ENCODE peak calls at places on chromosomes 6 and 20, in seven cellular contexts. One of them, this sample, is unnamed.

GRCh38 chr6:81105998-81106397 is 646.5 kb downstream of the TENT5A start:
- DNase-seq in ovary: no peak
- DNase-seq in stomach: no peak
- DNase-seq in GM12891: no peak
- DNase-seq in transverse colon: no peak
- DNase-seq in HCT116: no peak
- DNase-seq in Peyer's patch: no peak
- DNase-seq in this sample: no peak

GRCh38 chr6:1395496-1395895 is 6.1 kb downstream of the FOXF2 start:
- DNase-seq in ovary: no peak
- DNase-seq in stomach: no peak
- DNase-seq in GM12891: no peak
- DNase-seq in transverse colon: no peak
- DNase-seq in HCT116: no peak
- DNase-seq in Peyer's patch: no peak
- DNase-seq in this sample: no peak

GRCh38 chr6:27133281-27134227 is 113.9 kb upstream of the PRSS16 start:
- DNase-seq in ovary: no peak
- DNase-seq in stomach: peak; percentile 72
- DNase-seq in GM12891: no peak
- DNase-seq in transverse colon: peak; percentile 85
- DNase-seq in HCT116: peak; percentile 69
- DNase-seq in Peyer's patch: peak; percentile 90
- DNase-seq in this sample: peak; percentile 90

GRCh38 chr6:43770417-43771209 is 602 bp downstream of the VEGFA start:
- DNase-seq in ovary: peak; percentile 63
- DNase-seq in stomach: peak; percentile 63
- DNase-seq in GM12891: peak; percentile 58
- DNase-seq in transverse colon: peak; percentile 66
- DNase-seq in HCT116: no peak
- DNase-seq in Peyer's patch: peak; percentile 74
- DNase-seq in this sample: peak; percentile 82

GRCh38 chr6:46302176-46302575 is 131.4 kb upstream of the ENPP5 start:
- DNase-seq in ovary: no peak
- DNase-seq in stomach: no peak
- DNase-seq in GM12891: no peak
- DNase-seq in transverse colon: no peak
- DNase-seq in HCT116: no peak
- DNase-seq in Peyer's patch: no peak
- DNase-seq in this sample: no peak

GRCh38 chr20:40657526-40657925 is 31.5 kb downstream of the MAFB start:
- DNase-seq in ovary: no peak
- DNase-seq in stomach: no peak
- DNase-seq in GM12891: no peak
- DNase-seq in transverse colon: no peak
- DNase-seq in HCT116: no peak
- DNase-seq in Peyer's patch: no peak
- DNase-seq in this sample: no peak

GRCh38 chr20:8209061-8209460 is 77.0 kb downstream of the PLCB1 start:
- DNase-seq in ovary: no peak
- DNase-seq in stomach: no peak
- DNase-seq in GM12891: no peak
- DNase-seq in transverse colon: no peak
- DNase-seq in HCT116: no peak
- DNase-seq in Peyer's patch: no peak
- DNase-seq in this sample: no peak

GRCh38 chr20:19935842-19936241 is 81.3 kb upstream of the NAA20 start:
- DNase-seq in ovary: no peak
- DNase-seq in stomach: peak; percentile 67
- DNase-seq in GM12891: no peak
- DNase-seq in transverse colon: peak; percentile 75
- DNase-seq in HCT116: no peak
- DNase-seq in Peyer's patch: no peak
- DNase-seq in this sample: no peak

GRCh38 chr6:139981810-139982550 is 607.5 kb upstream of the CITED2 start:
- DNase-seq in ovary: no peak
- DNase-seq in stomach: no peak
- DNase-seq in GM12891: no peak
- DNase-seq in transverse colon: peak; percentile 20
- DNase-seq in HCT116: peak; percentile 24
- DNase-seq in Peyer's patch: no peak
- DNase-seq in this sample: no peak

GRCh38 chr6:467671-468082 is 76.1 kb downstream of the IRF4 start:
- DNase-seq in ovary: no peak
- DNase-seq in stomach: no peak
- DNase-seq in GM12891: no peak
- DNase-seq in transverse colon: no peak
- DNase-seq in HCT116: no peak
- DNase-seq in Peyer's patch: no peak
- DNase-seq in this sample: no peak

GRCh38 chr20:51732454-51732791 is 35.8 kb downstream of the ATP9A start:
- DNase-seq in ovary: peak; percentile 54
- DNase-seq in stomach: no peak
- DNase-seq in GM12891: no peak
- DNase-seq in transverse colon: no peak
- DNase-seq in HCT116: no peak
- DNase-seq in Peyer's patch: no peak
- DNase-seq in this sample: no peak

GRCh38 chr6:48691420-48691819 is 580.4 kb upstream of the PTCHD4 start:
- DNase-seq in ovary: no peak
- DNase-seq in stomach: no peak
- DNase-seq in GM12891: no peak
- DNase-seq in transverse colon: no peak
- DNase-seq in HCT116: no peak
- DNase-seq in Peyer's patch: no peak
- DNase-seq in this sample: no peak

GRCh38 chr6:16483315-16483875 is 245.0 kb downstream of the GMPR start:
- DNase-seq in ovary: no peak
- DNase-seq in stomach: no peak
- DNase-seq in GM12891: no peak
- DNase-seq in transverse colon: no peak
- DNase-seq in HCT116: no peak
- DNase-seq in Peyer's patch: no peak
- DNase-seq in this sample: no peak

GRCh38 chr6:69835414-69836179 is 30.8 kb upstream of the COL19A1 start:
- DNase-seq in ovary: no peak
- DNase-seq in stomach: no peak
- DNase-seq in GM12891: no peak
- DNase-seq in transverse colon: no peak
- DNase-seq in HCT116: peak; percentile 56
- DNase-seq in Peyer's patch: peak; percentile 49
- DNase-seq in this sample: peak; percentile 52

GRCh38 chr6:104700371-104701185 is 159.1 kb downstream of the HACE1 start:
- DNase-seq in ovary: no peak
- DNase-seq in stomach: no peak
- DNase-seq in GM12891: no peak
- DNase-seq in transverse colon: no peak
- DNase-seq in HCT116: no peak
- DNase-seq in Peyer's patch: no peak
- DNase-seq in this sample: no peak

GRCh38 chr6:1589208-1589607 is 20.5 kb upstream of the FOXC1 start:
- DNase-seq in ovary: no peak
- DNase-seq in stomach: no peak
- DNase-seq in GM12891: no peak
- DNase-seq in transverse colon: peak; percentile 41
- DNase-seq in HCT116: no peak
- DNase-seq in Peyer's patch: peak; percentile 64
- DNase-seq in this sample: no peak

GRCh38 chr6:135195045-135195444 is 13.9 kb downstream of the MYB start:
- DNase-seq in ovary: no peak
- DNase-seq in stomach: no peak
- DNase-seq in GM12891: no peak
- DNase-seq in transverse colon: no peak
- DNase-seq in HCT116: no peak
- DNase-seq in Peyer's patch: no peak
- DNase-seq in this sample: no peak

GRCh38 chr6:135655055-135655454 is 157.5 kb upstream of the AHI1 start:
- DNase-seq in ovary: no peak
- DNase-seq in stomach: no peak
- DNase-seq in GM12891: no peak
- DNase-seq in transverse colon: no peak
- DNase-seq in HCT116: no peak
- DNase-seq in Peyer's patch: no peak
- DNase-seq in this sample: no peak

DNA sequence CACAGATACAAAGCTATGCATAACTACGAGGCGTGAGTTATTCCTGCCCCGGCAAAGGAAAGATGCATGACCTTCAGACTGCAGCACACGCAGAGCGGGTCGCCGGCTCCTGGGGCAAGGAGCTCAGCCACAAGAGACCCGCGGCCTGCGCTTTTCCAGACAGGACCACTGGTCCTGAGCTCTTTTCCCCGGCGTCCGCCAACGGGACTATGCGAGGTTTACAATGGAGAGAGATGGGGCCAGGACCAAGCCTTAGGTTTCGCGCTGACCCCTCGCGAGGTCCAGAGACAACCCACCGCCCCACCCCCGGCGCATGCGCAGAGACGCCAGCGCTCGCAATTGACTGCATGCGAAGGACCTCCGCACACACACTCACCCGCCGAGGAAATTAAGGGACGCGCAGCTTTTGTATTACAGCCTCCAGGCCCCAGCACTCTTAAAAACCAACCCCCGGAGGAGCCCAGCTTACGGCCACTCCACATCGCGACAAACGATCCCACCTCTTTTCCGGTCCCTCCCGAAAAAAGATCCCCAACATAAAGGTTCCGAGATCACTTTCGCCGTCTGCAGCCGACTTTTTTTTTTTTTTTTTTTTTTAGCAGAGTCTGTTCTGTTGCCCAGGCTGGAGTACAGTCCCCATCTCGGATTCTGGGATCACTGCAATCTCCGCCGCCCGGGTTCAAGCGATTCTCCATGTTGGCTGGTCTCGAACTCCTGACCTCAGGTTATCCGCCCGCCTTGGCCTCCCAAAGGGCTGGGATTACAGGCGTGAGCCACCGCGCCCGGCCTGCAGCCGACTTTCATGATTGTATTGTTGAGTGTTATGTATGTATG is at the start of gene COQ3:
- DNase-seq in ovary: peak; percentile 60
- DNase-seq in stomach: peak; percentile 64
- DNase-seq in GM12891: peak; percentile 66
- DNase-seq in transverse colon: peak; percentile 68
- DNase-seq in HCT116: peak; percentile 57
- DNase-seq in Peyer's patch: peak; percentile 77
- DNase-seq in this sample: peak; percentile 78
- TF ChIP-seq POLR2A in ovary: no peak
- TF ChIP-seq POLR2A in stomach: no peak
- TF ChIP-seq POLR2A in GM12891: peak; percentile 72
- TF ChIP-seq POLR2A in transverse colon: peak; percentile 25
- TF ChIP-seq POLR2A in HCT116: peak; percentile 72
- TF ChIP-seq POLR2A in Peyer's patch: peak; percentile 20
- TF ChIP-seq POLR2A in this sample: peak; percentile 55

GRCh38 chr20:45407067-45407745 is 883 bp upstream of the DBNDD2 start:
- DNase-seq in ovary: peak; percentile 55
- DNase-seq in stomach: peak; percentile 39
- DNase-seq in GM12891: no peak
- DNase-seq in transverse colon: peak; percentile 58
- DNase-seq in HCT116: no peak
- DNase-seq in Peyer's patch: peak; percentile 59
- DNase-seq in this sample: no peak
- TF ChIP-seq POLR2A in ovary: no peak
- TF ChIP-seq POLR2A in stomach: no peak
- TF ChIP-seq POLR2A in GM12891: no peak
- TF ChIP-seq POLR2A in transverse colon: peak; percentile 77
- TF ChIP-seq POLR2A in HCT116: no peak
- TF ChIP-seq POLR2A in Peyer's patch: peak; percentile 45
- TF ChIP-seq POLR2A in this sample: no peak

DNA sequence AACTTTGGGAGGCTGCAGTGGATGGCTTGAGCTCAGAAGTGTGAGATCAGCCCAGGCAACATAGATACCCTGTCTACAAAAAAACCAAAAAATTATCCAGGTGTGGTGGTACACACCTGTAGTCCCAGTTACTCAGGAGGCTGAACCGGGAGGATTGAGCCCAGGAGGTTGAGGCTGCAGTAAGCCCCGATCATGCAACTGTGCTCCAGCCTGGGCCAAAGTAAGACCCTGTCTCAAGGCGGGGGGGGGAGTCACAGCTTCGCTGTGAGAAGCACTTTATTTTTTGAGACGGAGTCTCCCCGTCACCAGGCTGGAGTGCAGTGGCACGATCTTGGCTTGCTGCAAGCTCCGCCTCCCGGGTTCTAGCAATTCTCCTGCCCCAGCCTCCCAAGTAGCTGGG is 54.2 kb downstream of the EZR start:
- DNase-seq in ovary: no peak
- DNase-seq in stomach: no peak
- DNase-seq in GM12891: no peak
- DNase-seq in transverse colon: no peak
- DNase-seq in HCT116: no peak
- DNase-seq in Peyer's patch: peak; percentile 43
- DNase-seq in this sample: no peak
- TF ChIP-seq POLR2A in ovary: no peak
- TF ChIP-seq POLR2A in stomach: no peak
- TF ChIP-seq POLR2A in GM12891: no peak
- TF ChIP-seq POLR2A in transverse colon: no peak
- TF ChIP-seq POLR2A in HCT116: no peak
- TF ChIP-seq POLR2A in Peyer's patch: no peak
- TF ChIP-seq POLR2A in this sample: no peak

GRCh38 chr6:72654101-72654618 is 32.3 kb downstream of the KCNQ5 start:
- DNase-seq in ovary: no peak
- DNase-seq in stomach: no peak
- DNase-seq in GM12891: no peak
- DNase-seq in transverse colon: no peak
- DNase-seq in HCT116: no peak
- DNase-seq in Peyer's patch: no peak
- DNase-seq in this sample: no peak
- TF ChIP-seq POLR2A in ovary: no peak
- TF ChIP-seq POLR2A in stomach: no peak
- TF ChIP-seq POLR2A in GM12891: no peak
- TF ChIP-seq POLR2A in transverse colon: no peak
- TF ChIP-seq POLR2A in HCT116: no peak
- TF ChIP-seq POLR2A in Peyer's patch: no peak
- TF ChIP-seq POLR2A in this sample: no peak

GRCh38 chr6:143536461-143536865 is 24.9 kb upstream of the FUCA2 start:
- DNase-seq in ovary: peak; percentile 17
- DNase-seq in stomach: peak; percentile 66
- DNase-seq in GM12891: no peak
- DNase-seq in transverse colon: peak; percentile 62
- DNase-seq in HCT116: no peak
- DNase-seq in Peyer's patch: peak; percentile 75
- DNase-seq in this sample: peak; percentile 38
- TF ChIP-seq POLR2A in ovary: no peak
- TF ChIP-seq POLR2A in stomach: no peak
- TF ChIP-seq POLR2A in GM12891: no peak
- TF ChIP-seq POLR2A in transverse colon: peak; percentile 53
- TF ChIP-seq POLR2A in HCT116: no peak
- TF ChIP-seq POLR2A in Peyer's patch: peak; percentile 23
- TF ChIP-seq POLR2A in this sample: peak; percentile 40

GRCh38 chr6:30283761-30284160 is 43.0 kb upstream of the TRIM39 start:
- DNase-seq in ovary: no peak
- DNase-seq in stomach: no peak
- DNase-seq in GM12891: no peak
- DNase-seq in transverse colon: no peak
- DNase-seq in HCT116: no peak
- DNase-seq in Peyer's patch: no peak
- DNase-seq in this sample: no peak
- TF ChIP-seq POLR2A in ovary: no peak
- TF ChIP-seq POLR2A in stomach: no peak
- TF ChIP-seq POLR2A in GM12891: no peak
- TF ChIP-seq POLR2A in transverse colon: no peak
- TF ChIP-seq POLR2A in HCT116: no peak
- TF ChIP-seq POLR2A in Peyer's patch: no peak
- TF ChIP-seq POLR2A in this sample: no peak